ENCODE peak calls at places on chromosomes 7 and 10, in six cellular contexts. One of them, this sample, is unnamed. For H3K4me1, the result is how much of the 10 kb centered on the place peaks cover.

GRCh38 chr7:29765392-29765979 is 40.8 kb upstream of the WIPF3 start:
- DNase-seq in HCT116: no peak
- DNase-seq in HepG2: no peak
- DNase-seq in GM12878: no peak
- DNase-seq in SK-N-SH: no peak
- DNase-seq in H1: no peak
- DNase-seq in this sample: no peak

GRCh38 chr7:130689683-130690082 is 3.3 kb upstream of the TSGA13 start:
- DNase-seq in HCT116: no peak
- DNase-seq in HepG2: no peak
- DNase-seq in GM12878: no peak
- DNase-seq in SK-N-SH: no peak
- DNase-seq in H1: no peak
- DNase-seq in this sample: no peak

GRCh38 chr7:27364344-27364758 is 121.7 kb downstream of the EVX1 start:
- DNase-seq in HCT116: no peak
- DNase-seq in HepG2: no peak
- DNase-seq in GM12878: no peak
- DNase-seq in SK-N-SH: no peak
- DNase-seq in H1: no peak
- DNase-seq in this sample: no peak

GRCh38 chr10:16009736-16010259 is 149.5 kb upstream of the MINDY3 start:
- DNase-seq in HCT116: no peak
- DNase-seq in HepG2: no peak
- DNase-seq in GM12878: no peak
- DNase-seq in SK-N-SH: no peak
- DNase-seq in H1: no peak
- DNase-seq in this sample: peak

GRCh38 chr7:136002802-136003201 is 25.6 kb upstream of the MTPN start:
- DNase-seq in HCT116: no peak
- DNase-seq in HepG2: no peak
- DNase-seq in GM12878: no peak
- DNase-seq in SK-N-SH: no peak
- DNase-seq in H1: no peak
- DNase-seq in this sample: no peak

GRCh38 chr10:28302012-28302667 is 724 bp downstream of the MPP7 start:
- DNase-seq in HCT116: no peak
- DNase-seq in HepG2: no peak
- DNase-seq in GM12878: no peak
- DNase-seq in SK-N-SH: no peak
- DNase-seq in H1: no peak
- DNase-seq in this sample: peak

GRCh38 chr7:81064446-81064845 is 145.6 kb upstream of the SEMA3C start:
- DNase-seq in HCT116: no peak
- DNase-seq in HepG2: no peak
- DNase-seq in GM12878: no peak
- DNase-seq in SK-N-SH: no peak
- DNase-seq in H1: no peak
- DNase-seq in this sample: no peak

GRCh38 chr10:48454302-48455054 is 148.0 kb downstream of the MAPK8 start:
- DNase-seq in HCT116: no peak
- DNase-seq in HepG2: no peak
- DNase-seq in GM12878: no peak
- DNase-seq in SK-N-SH: no peak
- DNase-seq in H1: no peak
- DNase-seq in this sample: no peak

GRCh38 chr7:121697731-121698396 is 175.1 kb upstream of the PTPRZ1 start:
- DNase-seq in HCT116: no peak
- DNase-seq in HepG2: no peak
- DNase-seq in GM12878: no peak
- DNase-seq in SK-N-SH: no peak
- DNase-seq in H1: no peak
- DNase-seq in this sample: no peak

GRCh38 chr7:86667732-86668131 is 24.0 kb downstream of the GRM3 start:
- DNase-seq in HCT116: peak
- DNase-seq in HepG2: no peak
- DNase-seq in GM12878: no peak
- DNase-seq in SK-N-SH: no peak
- DNase-seq in H1: no peak
- DNase-seq in this sample: no peak

GRCh38 chr10:30850776-30851175 is 180.9 kb downstream of the ZNF438 start:
- DNase-seq in HCT116: no peak
- DNase-seq in HepG2: no peak
- DNase-seq in GM12878: no peak
- DNase-seq in SK-N-SH: no peak
- DNase-seq in H1: no peak
- DNase-seq in this sample: peak

GRCh38 chr7:159025161-159025779 is 119.4 kb downstream of the VIPR2 start:
- DNase-seq in HCT116: no peak
- DNase-seq in HepG2: no peak
- DNase-seq in GM12878: no peak
- DNase-seq in SK-N-SH: no peak
- DNase-seq in H1: no peak
- DNase-seq in this sample: no peak

DNA sequence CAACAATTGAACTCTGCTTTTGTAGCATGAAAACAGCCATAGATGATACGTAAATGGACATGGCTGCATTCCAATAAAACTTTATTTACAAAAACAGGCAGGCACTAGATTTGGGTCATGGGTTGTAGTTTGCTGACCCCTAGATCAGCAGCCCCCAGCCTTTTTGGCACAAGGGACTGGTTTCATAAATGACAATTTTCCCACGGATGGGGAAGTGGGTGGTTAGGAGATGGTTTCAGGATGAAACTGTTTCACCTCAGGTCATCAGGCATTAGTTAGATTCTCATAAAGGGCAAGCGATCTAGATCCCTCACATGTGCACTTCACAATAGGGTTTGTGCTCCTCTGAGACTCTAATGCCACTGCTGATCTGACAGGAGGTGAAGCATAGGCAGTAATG is 16.5 kb upstream of the ANK3 start:
- DNase-seq in HCT116: no peak
- DNase-seq in HepG2: no peak
- DNase-seq in GM12878: peak
- DNase-seq in SK-N-SH: no peak
- DNase-seq in H1: no peak
- DNase-seq in this sample: no peak
- H2AFZ ChIP-seq in HCT116: no peak
- H2AFZ ChIP-seq in HepG2: no peak
- H2AFZ ChIP-seq in GM12878: no peak
- H2AFZ ChIP-seq in SK-N-SH: no peak
- H2AFZ ChIP-seq in H1: no peak
- H2AFZ ChIP-seq in this sample: no peak

GRCh38 chr10:79397051-79397450 is 48.4 kb downstream of the ZCCHC24 start:
- DNase-seq in HCT116: no peak
- DNase-seq in HepG2: no peak
- DNase-seq in GM12878: no peak
- DNase-seq in SK-N-SH: no peak
- DNase-seq in H1: no peak
- DNase-seq in this sample: no peak
- H3K4me1 ChIP-seq in HCT116: under half
- H3K4me1 ChIP-seq in HepG2: under half
- H3K4me1 ChIP-seq in GM12878: under half
- H3K4me1 ChIP-seq in SK-N-SH: under half
- H3K4me1 ChIP-seq in H1: under half
- H3K4me1 ChIP-seq in this sample: under half

GRCh38 chr10:63713191-63714144 is 192.3 kb downstream of the REEP3 start:
- DNase-seq in HCT116: no peak
- DNase-seq in HepG2: peak
- DNase-seq in GM12878: no peak
- DNase-seq in SK-N-SH: peak
- DNase-seq in H1: peak
- DNase-seq in this sample: peak
- TF ChIP-seq MAX in HCT116: no peak
- TF ChIP-seq MAX in HepG2: no peak
- TF ChIP-seq MAX in GM12878: no peak
- TF ChIP-seq MAX in SK-N-SH: peak
- TF ChIP-seq MAX in H1: no peak
- TF ChIP-seq MAX in this sample: no peak

GRCh38 chr10:84257343-84258020 is 12.6 kb downstream of the RGR start:
- DNase-seq in HCT116: no peak
- DNase-seq in HepG2: no peak
- DNase-seq in GM12878: no peak
- DNase-seq in SK-N-SH: no peak
- DNase-seq in H1: no peak
- DNase-seq in this sample: no peak

GRCh38 chr10:84258034-84258695 is 13.3 kb downstream of the RGR start:
- DNase-seq in HCT116: no peak
- DNase-seq in HepG2: no peak
- DNase-seq in GM12878: no peak
- DNase-seq in SK-N-SH: no peak
- DNase-seq in H1: no peak
- DNase-seq in this sample: no peak

GRCh38 chr10:84254552-84255137 is 9.8 kb downstream of the RGR start:
- DNase-seq in HCT116: no peak
- DNase-seq in HepG2: no peak
- DNase-seq in GM12878: no peak
- DNase-seq in SK-N-SH: no peak
- DNase-seq in H1: no peak
- DNase-seq in this sample: no peak

GRCh38 chr10:84261236-84261635 is 16.4 kb downstream of the RGR start:
- DNase-seq in HCT116: no peak
- DNase-seq in HepG2: no peak
- DNase-seq in GM12878: no peak
- DNase-seq in SK-N-SH: no peak
- DNase-seq in H1: no peak
- DNase-seq in this sample: no peak

DNA sequence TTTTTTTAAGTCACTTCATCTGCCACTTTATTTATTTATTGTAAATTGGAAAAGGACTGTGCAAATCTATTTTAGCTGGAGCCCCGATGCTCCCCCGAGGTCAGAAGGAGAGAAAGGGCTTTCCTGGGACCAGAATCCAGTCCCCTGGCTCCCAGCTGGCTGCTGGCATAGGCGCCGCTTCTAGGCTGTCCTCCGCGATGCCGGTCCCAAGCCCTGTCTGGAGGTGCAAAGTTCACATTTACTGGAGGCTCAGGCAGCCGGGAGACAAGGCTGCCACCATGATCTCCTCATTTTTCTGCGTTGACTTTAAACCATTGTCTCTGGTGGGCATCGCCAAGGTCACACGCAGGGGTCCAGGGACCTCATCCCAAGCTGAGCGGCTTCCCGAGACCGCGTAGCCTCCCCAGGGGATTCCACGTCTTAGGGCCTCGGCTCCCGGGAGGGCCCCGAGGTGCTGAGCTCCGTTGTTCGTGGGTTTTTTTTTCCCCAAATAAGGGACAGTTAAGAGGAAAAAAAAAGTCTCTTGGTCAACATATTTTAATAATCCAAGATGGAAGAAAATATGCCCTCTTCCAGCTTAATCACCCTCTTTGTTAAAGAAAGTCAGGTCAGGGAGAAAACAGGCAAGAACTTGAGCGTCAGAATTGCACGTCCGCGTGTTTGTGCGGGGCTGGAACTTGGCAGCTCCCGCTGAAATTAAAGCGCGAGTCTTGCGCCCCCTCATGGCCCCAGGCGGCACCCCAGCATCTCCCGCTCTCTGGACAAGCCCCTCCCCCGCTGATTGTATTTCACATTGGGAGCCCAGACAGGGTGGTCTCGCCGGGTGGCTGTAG is 11.9 kb downstream of the RGR start:
- DNase-seq in HCT116: peak
- DNase-seq in HepG2: peak
- DNase-seq in GM12878: no peak
- DNase-seq in SK-N-SH: no peak
- DNase-seq in H1: peak
- DNase-seq in this sample: peak
- H2AFZ ChIP-seq in HCT116: peak
- H2AFZ ChIP-seq in HepG2: no peak
- H2AFZ ChIP-seq in GM12878: peak
- H2AFZ ChIP-seq in SK-N-SH: no peak
- H2AFZ ChIP-seq in H1: no peak
- H2AFZ ChIP-seq in this sample: peak

GRCh38 chr7:156166692-156167416 is 354.6 kb upstream of the SHH start:
- DNase-seq in HCT116: no peak
- DNase-seq in HepG2: no peak
- DNase-seq in GM12878: no peak
- DNase-seq in SK-N-SH: no peak
- DNase-seq in H1: no peak
- DNase-seq in this sample: no peak
- H3K4me1 ChIP-seq in HCT116: under half
- H3K4me1 ChIP-seq in HepG2: under half
- H3K4me1 ChIP-seq in GM12878: under half
- H3K4me1 ChIP-seq in SK-N-SH: under half
- H3K4me1 ChIP-seq in H1: under half
- H3K4me1 ChIP-seq in this sample: under half

DNA sequence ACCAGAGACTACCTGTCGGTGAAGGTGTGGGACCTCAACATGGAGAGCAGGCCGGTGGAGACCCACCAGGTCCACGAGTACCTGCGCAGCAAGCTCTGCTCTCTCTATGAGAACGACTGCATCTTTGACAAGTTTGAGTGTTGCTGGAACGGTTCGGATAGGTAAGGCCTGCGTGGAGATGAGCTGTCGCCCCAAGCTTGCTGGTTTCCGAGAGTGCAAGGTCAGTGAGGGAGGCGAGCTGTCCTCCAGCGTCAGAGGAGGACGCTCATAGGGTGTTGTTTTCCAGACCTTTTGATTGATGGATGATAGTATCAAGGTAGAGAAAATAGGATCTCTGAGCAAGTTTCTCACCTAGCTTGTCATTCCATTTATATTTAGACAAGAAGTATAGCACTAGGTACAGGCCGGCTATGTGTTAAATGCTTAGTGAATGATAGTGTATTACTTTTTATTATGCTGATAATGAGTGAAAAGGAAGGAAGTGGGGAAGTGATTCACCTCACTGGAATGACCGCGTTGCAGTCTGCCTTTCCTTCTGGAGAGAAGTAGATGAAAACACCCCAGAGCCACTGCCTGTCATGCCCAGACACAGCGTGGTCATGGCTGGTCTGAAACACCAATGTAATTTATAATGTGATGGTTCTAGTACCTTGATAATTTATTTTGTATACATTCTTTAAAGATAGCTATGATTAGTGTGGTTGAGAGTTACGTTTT is 33.9 kb downstream of the BNIP3 start:
- DNase-seq in HCT116: no peak
- DNase-seq in HepG2: no peak
- DNase-seq in GM12878: no peak
- DNase-seq in SK-N-SH: no peak
- DNase-seq in H1: no peak
- DNase-seq in this sample: peak
- TF ChIP-seq MAX in HCT116: no peak
- TF ChIP-seq MAX in HepG2: no peak
- TF ChIP-seq MAX in GM12878: no peak
- TF ChIP-seq MAX in SK-N-SH: peak
- TF ChIP-seq MAX in H1: no peak
- TF ChIP-seq MAX in this sample: peak